ENCODE peak calls at places on chromosomes 6 and 20, in five cellular contexts. Y is H1, V is neuronal stem cell, I is H9, Z is trophoblast cell. E is an unnamed sample.

GRCh38 chr20:56453347-56453746 is 15.1 kb upstream of the RTF2 start:
- DNase-seq in Y (no peak), V (no peak), I (no peak), Z (no peak), E (no peak)

GRCh38 chr20:44664127-44664526 is 12.6 kb upstream of the ADA start:
- DNase-seq in Y (no peak), V (no peak), I (no peak), Z (peak; percentile 37), E (no peak)

GRCh38 chr6:2739335-2739734 is 11.4 kb downstream of the MYLK4 start:
- DNase-seq in Y (no peak), V (no peak), I (no peak), Z (no peak), E (peak; percentile 94)

GRCh38 chr6:83474309-83474708 is 38.0 kb upstream of the PRSS35 start:
- DNase-seq in Y (no peak), V (no peak), I (no peak), Z (no peak), E (peak; percentile 44)

GRCh38 chr6:130906736-130907381 is 79.7 kb downstream of the SMLR1 start:
- DNase-seq in Y (no peak), V (no peak), I (no peak), Z (no peak), E (no peak)

GRCh38 chr6:157019115-157019628 is 242.0 kb downstream of the ARID1B start:
- DNase-seq in Y (no peak), V (no peak), I (peak; percentile 35), Z (peak; percentile 67), E (peak; percentile 29)

GRCh38 chr20:63029358-63030121 is 22.8 kb upstream of the BHLHE23 start:
- DNase-seq in Y (no peak), V (no peak), I (peak; percentile 74), Z (peak; percentile 25), E (no peak)

GRCh38 chr6:85460951-85461805 is 11.3 kb downstream of the NT5E start:
- DNase-seq in Y (no peak), V (no peak), I (no peak), Z (no peak), E (peak; percentile 86)

GRCh38 chr6:100665041-100665380 is 200.3 kb upstream of the SIM1 start:
- DNase-seq in Y (no peak), V (no peak), I (no peak), Z (peak; percentile 9), E (peak; percentile 16)

GRCh38 chr20:19885981-19886665 is 128.1 kb downstream of the RIN2 start:
- DNase-seq in Y (no peak), V (no peak), I (peak; percentile 29), Z (peak; percentile 51), E (peak; percentile 84)

GRCh38 chr20:36214684-36215256 is 21.5 kb upstream of the AAR2 start:
- DNase-seq in Y (no peak), V (no peak), I (peak; percentile 50), Z (peak; percentile 50), E (peak; percentile 35)

GRCh38 chr6:6547111-6547879 is 41.2 kb upstream of the LY86 start:
- DNase-seq in Y (peak; percentile 91), V (peak; percentile 90), I (peak; percentile 93), Z (peak; percentile 95), E (peak; percentile 81)

GRCh38 chr6:74705451-74705850 is 500.4 kb downstream of the COL12A1 start:
- DNase-seq in Y (no peak), V (no peak), I (no peak), Z (no peak), E (no peak)

GRCh38 chr6:103215835-103216234 is 1643.9 kb downstream of the HACE1 start:
- DNase-seq in Y (no peak), V (no peak), I (no peak), Z (no peak), E (peak; percentile 7)

GRCh38 chr6:44289726-44290125 is 19.5 kb downstream of the TMEM151B start:
- DNase-seq in Y (no peak), V (no peak), I (no peak), Z (no peak), E (no peak)

GRCh38 chr6:31582230-31582601 is at the start of gene LTB:
- DNase-seq in Y (no peak), V (no peak), I (no peak), Z (no peak), E (no peak)

GRCh38 chr6:87747646-87748045 is 45.6 kb upstream of the AKIRIN2 start:
- DNase-seq in Y (no peak), V (no peak), I (no peak), Z (no peak), E (no peak)

GRCh38 chr6:57262491-57262890 is 40.4 kb upstream of the RAB23 start:
- DNase-seq in Y (no peak), V (no peak), I (no peak), Z (no peak), E (peak; percentile 63)

GRCh38 chr6:41625442-41625841 is 12.8 kb upstream of the MDFI start:
- DNase-seq in Y (no peak), V (no peak), I (no peak), Z (no peak), E (no peak)

GRCh38 chr6:134060491-134061106 is 8.2 kb upstream of the SLC2A12 start:
- DNase-seq in Y (no peak), V (no peak), I (peak; percentile 39), Z (peak; percentile 80), E (peak; percentile 37)

GRCh38 chr20:2508631-2509467 is at the start of gene ZNF343:
- DNase-seq in Y (peak; percentile 77), V (peak; percentile 76), I (peak; percentile 86), Z (peak; percentile 84), E (peak; percentile 89)

GRCh38 chr20:36270744-36271638 is 34.7 kb downstream of the AAR2 start:
- DNase-seq in Y (no peak), V (no peak), I (no peak), Z (peak; percentile 6), E (no peak)

GRCh38 chr6:9007062-9007461 is 571.7 kb upstream of the SLC35B3 start:
- DNase-seq in Y (no peak), V (no peak), I (no peak), Z (peak; percentile 3), E (no peak)

GRCh38 chr6:9002833-9003232 is 567.5 kb upstream of the SLC35B3 start:
- DNase-seq in Y (no peak), V (no peak), I (no peak), Z (no peak), E (no peak)
- H2BK12ac ChIP-seq in Y (no peak overlapping the region), V (no peak overlapping the region), I (no peak overlapping the region), Z (no peak overlapping the region), E (no peak overlapping the region)

GRCh38 chr6:138099832-138100231 is 7.4 kb downstream of the PERP start:
- DNase-seq in Y (no peak), V (no peak), I (no peak), Z (peak; percentile 87), E (no peak)

GRCh38 chr6:138105446-138105845 is 1.8 kb downstream of the PERP start:
- DNase-seq in Y (no peak), V (no peak), I (no peak), Z (peak; percentile 26), E (no peak)

GRCh38 chr6:138104618-138105213 is 2.5 kb downstream of the PERP start:
- DNase-seq in Y (no peak), V (no peak), I (no peak), Z (peak; percentile 51), E (no peak)

GRCh38 chr6:138103876-138104275 is 3.3 kb downstream of the PERP start:
- DNase-seq in Y (no peak), V (no peak), I (no peak), Z (no peak), E (no peak)

GRCh38 chr6:138101946-138102731 is 5.1 kb downstream of the PERP start:
- DNase-seq in Y (no peak), V (no peak), I (no peak), Z (peak; percentile 64), E (no peak)
- H2BK120ac ChIP-seq in Y (no peak overlapping the region), V (no peak overlapping the region), I (no peak overlapping the region), Z (no peak overlapping the region), E (no peak overlapping the region)

DNA sequence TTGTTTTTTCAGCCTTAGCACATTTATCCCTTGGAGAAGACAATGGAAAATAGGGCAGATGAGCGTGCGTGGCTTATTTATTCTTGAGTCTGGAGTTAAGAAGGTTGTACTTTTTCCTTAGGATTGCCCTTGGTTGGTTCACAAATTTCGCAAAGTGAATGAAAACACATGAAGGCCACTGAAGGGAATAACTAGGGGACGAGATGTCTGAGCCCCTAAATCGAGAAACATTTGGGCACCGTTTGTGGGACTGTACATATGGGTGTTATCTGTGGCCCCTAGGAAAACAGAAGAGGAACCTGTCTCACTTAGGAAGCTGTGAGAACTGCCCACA is 19.4 kb upstream of the TRIM27 start:
- DNase-seq in Y (no peak), V (no peak), I (no peak), Z (peak; percentile 1), E (no peak)
- H3K9ac ChIP-seq in Y (no peak overlapping the region), V (no peak overlapping the region), I (no peak overlapping the region), Z (no peak overlapping the region), E (peak overlapping the region; percentile 94)

DNA sequence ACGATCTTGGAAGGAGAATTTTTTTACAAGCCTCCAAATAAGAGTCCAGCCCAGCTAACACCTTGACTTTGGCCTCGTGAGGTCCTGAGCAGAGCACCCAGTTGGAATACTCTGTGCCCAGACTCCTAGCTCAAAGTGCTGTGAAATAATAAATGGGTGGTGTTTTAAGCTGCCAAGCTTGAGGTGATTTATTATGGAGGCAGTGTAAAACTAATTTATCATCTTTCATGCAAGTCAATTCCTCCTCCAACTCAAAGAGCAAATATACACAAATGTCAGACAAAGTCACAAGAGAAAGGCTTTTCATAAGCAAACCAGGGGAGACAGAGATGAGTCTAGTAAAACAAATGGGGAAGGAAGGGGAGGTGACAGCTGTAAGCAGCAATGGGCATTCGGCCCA is 12.7 kb downstream of the ABT1 start:
- DNase-seq in Y (no peak), V (no peak), I (no peak), Z (no peak), E (no peak)
- H2BK12ac ChIP-seq in Y (no peak overlapping the region), V (no peak overlapping the region), I (no peak overlapping the region), Z (no peak overlapping the region), E (no peak overlapping the region)